ENCODE peak calls at places on chromosomes 5 and 9, in nine cellular contexts. One of them, this sample, is unnamed.

GRCh38 chr5:150573867-150574817 is 66.2 kb downstream of the NDST1 start:
- DNase-seq in NCI-H524: peak
- DNase-seq in erythroblast: no peak
- DNase-seq in kidney epithelial cell: no peak
- DNase-seq in NCI-H1048: no peak
- DNase-seq in brain pericyte: no peak
- DNase-seq in frontal cortex: no peak
- DNase-seq in T-cell: no peak
- DNase-seq in activated naive CD4-positive, alpha-beta T cell treated with anti-CD3 and anti-CD28 coated beads, Interleukin-2, amount 50 U/mL, for 16 hours: no peak
- DNase-seq in this sample: no peak

GRCh38 chr9:136807281-136808074 is at the start of gene RABL6:
- DNase-seq in erythroblast: peak
- DNase-seq in T-cell: peak
- DNase-seq in NCI-H1048: peak
- DNase-seq in NCI-H524: peak
- DNase-seq in brain pericyte: no peak
- DNase-seq in kidney epithelial cell: no peak
- DNase-seq in frontal cortex: peak
- DNase-seq in activated naive CD4-positive, alpha-beta T cell treated with anti-CD3 and anti-CD28 coated beads, Interleukin-2, amount 50 U/mL, for 16 hours: peak
- DNase-seq in this sample: peak

GRCh38 chr5:16897284-16897704 is 38.8 kb downstream of the MYO10 start:
- DNase-seq in erythroblast: no peak
- DNase-seq in NCI-H524: no peak
- DNase-seq in activated naive CD4-positive, alpha-beta T cell treated with anti-CD3 and anti-CD28 coated beads, Interleukin-2, amount 50 U/mL, for 16 hours: no peak
- DNase-seq in frontal cortex: no peak
- DNase-seq in kidney epithelial cell: no peak
- DNase-seq in NCI-H1048: no peak
- DNase-seq in brain pericyte: no peak
- DNase-seq in T-cell: no peak
- DNase-seq in this sample: no peak

GRCh38 chr9:115944166-115944948 is 209.2 kb upstream of the PAPPA start:
- DNase-seq in kidney epithelial cell: no peak
- DNase-seq in T-cell: no peak
- DNase-seq in erythroblast: no peak
- DNase-seq in NCI-H1048: no peak
- DNase-seq in brain pericyte: peak
- DNase-seq in frontal cortex: no peak
- DNase-seq in activated naive CD4-positive, alpha-beta T cell treated with anti-CD3 and anti-CD28 coated beads, Interleukin-2, amount 50 U/mL, for 16 hours: no peak
- DNase-seq in NCI-H524: no peak
- DNase-seq in this sample: peak

GRCh38 chr5:78287833-78288232 is 6.7 kb downstream of the AP3B1 start:
- DNase-seq in activated naive CD4-positive, alpha-beta T cell treated with anti-CD3 and anti-CD28 coated beads, Interleukin-2, amount 50 U/mL, for 16 hours: no peak
- DNase-seq in T-cell: no peak
- DNase-seq in brain pericyte: no peak
- DNase-seq in frontal cortex: no peak
- DNase-seq in kidney epithelial cell: peak
- DNase-seq in NCI-H524: no peak
- DNase-seq in NCI-H1048: no peak
- DNase-seq in erythroblast: no peak
- DNase-seq in this sample: no peak

GRCh38 chr9:109310486-109310901 is 10.4 kb downstream of the EPB41L4B start:
- DNase-seq in kidney epithelial cell: no peak
- DNase-seq in brain pericyte: no peak
- DNase-seq in NCI-H1048: no peak
- DNase-seq in NCI-H524: no peak
- DNase-seq in frontal cortex: no peak
- DNase-seq in T-cell: no peak
- DNase-seq in activated naive CD4-positive, alpha-beta T cell treated with anti-CD3 and anti-CD28 coated beads, Interleukin-2, amount 50 U/mL, for 16 hours: no peak
- DNase-seq in erythroblast: no peak
- DNase-seq in this sample: no peak

GRCh38 chr9:131024978-131025868 is 16.2 kb downstream of the LAMC3 start:
- DNase-seq in activated naive CD4-positive, alpha-beta T cell treated with anti-CD3 and anti-CD28 coated beads, Interleukin-2, amount 50 U/mL, for 16 hours: no peak
- DNase-seq in frontal cortex: no peak
- DNase-seq in T-cell: no peak
- DNase-seq in erythroblast: no peak
- DNase-seq in brain pericyte: no peak
- DNase-seq in kidney epithelial cell: no peak
- DNase-seq in NCI-H524: no peak
- DNase-seq in NCI-H1048: no peak
- DNase-seq in this sample: no peak

GRCh38 chr5:76724871-76725270 is 8.9 kb downstream of the F2R start:
- DNase-seq in brain pericyte: no peak
- DNase-seq in NCI-H1048: no peak
- DNase-seq in erythroblast: no peak
- DNase-seq in kidney epithelial cell: peak
- DNase-seq in NCI-H524: no peak
- DNase-seq in frontal cortex: no peak
- DNase-seq in activated naive CD4-positive, alpha-beta T cell treated with anti-CD3 and anti-CD28 coated beads, Interleukin-2, amount 50 U/mL, for 16 hours: no peak
- DNase-seq in T-cell: no peak
- DNase-seq in this sample: no peak

GRCh38 chr9:36456480-36457115 is 56.5 kb upstream of the RNF38 start:
- DNase-seq in T-cell: no peak
- DNase-seq in frontal cortex: no peak
- DNase-seq in kidney epithelial cell: no peak
- DNase-seq in erythroblast: peak
- DNase-seq in NCI-H524: no peak
- DNase-seq in brain pericyte: no peak
- DNase-seq in NCI-H1048: no peak
- DNase-seq in activated naive CD4-positive, alpha-beta T cell treated with anti-CD3 and anti-CD28 coated beads, Interleukin-2, amount 50 U/mL, for 16 hours: no peak
- DNase-seq in this sample: no peak

GRCh38 chr9:111375817-111376564 is 46.0 kb upstream of the OR2K2 start:
- DNase-seq in activated naive CD4-positive, alpha-beta T cell treated with anti-CD3 and anti-CD28 coated beads, Interleukin-2, amount 50 U/mL, for 16 hours: no peak
- DNase-seq in kidney epithelial cell: no peak
- DNase-seq in brain pericyte: no peak
- DNase-seq in frontal cortex: no peak
- DNase-seq in T-cell: no peak
- DNase-seq in erythroblast: no peak
- DNase-seq in NCI-H1048: no peak
- DNase-seq in NCI-H524: no peak
- DNase-seq in this sample: no peak

GRCh38 chr9:108053555-108054061 is 564.0 kb upstream of the KLF4 start:
- DNase-seq in erythroblast: no peak
- DNase-seq in activated naive CD4-positive, alpha-beta T cell treated with anti-CD3 and anti-CD28 coated beads, Interleukin-2, amount 50 U/mL, for 16 hours: no peak
- DNase-seq in brain pericyte: no peak
- DNase-seq in NCI-H1048: no peak
- DNase-seq in kidney epithelial cell: peak
- DNase-seq in T-cell: no peak
- DNase-seq in frontal cortex: no peak
- DNase-seq in NCI-H524: peak
- DNase-seq in this sample: peak

GRCh38 chr5:180441577-180441976 is 52.6 kb upstream of the CNOT6 start:
- DNase-seq in brain pericyte: no peak
- DNase-seq in frontal cortex: no peak
- DNase-seq in NCI-H1048: no peak
- DNase-seq in T-cell: no peak
- DNase-seq in activated naive CD4-positive, alpha-beta T cell treated with anti-CD3 and anti-CD28 coated beads, Interleukin-2, amount 50 U/mL, for 16 hours: no peak
- DNase-seq in NCI-H524: no peak
- DNase-seq in erythroblast: no peak
- DNase-seq in kidney epithelial cell: no peak
- DNase-seq in this sample: no peak